ENCODE peak calls at places on chromosomes 3 and 15, in six cellular contexts. Y, E, U, L, S and P are unnamed samples.

GRCh38 chr3:53286727-53287412 is 31.0 kb upstream of the TKT start:
- DNase-seq in Y (no peak), E (no peak), U (no peak), L (no peak), S (no peak), P (no peak)

GRCh38 chr15:66097151-66098018 is 156.2 kb downstream of the MEGF11 start:
- DNase-seq in Y (no peak), E (no peak), U (no peak), L (no peak), S (no peak), P (no peak)

GRCh38 chr3:127750226-127751031 is 71.9 kb downstream of the MGLL start:
- DNase-seq in Y (no peak), E (no peak), U (no peak), L (no peak), S (no peak), P (peak)

GRCh38 chr15:72112111-72112510 is 5.8 kb downstream of the MYO9A start:
- DNase-seq in Y (no peak), E (no peak), U (no peak), L (no peak), S (no peak), P (no peak)

GRCh38 chr3:71726106-71726505 is 904 bp upstream of the EIF4E3 start:
- DNase-seq in Y (peak), E (no peak), U (no peak), L (no peak), S (peak), P (no peak)

GRCh38 chr3:21859124-21859781 is 108.2 kb upstream of the ZNF385D start:
- DNase-seq in Y (no peak), E (no peak), U (no peak), L (no peak), S (peak), P (no peak)

GRCh38 chr3:11774296-11774877 is 72.3 kb downstream of the TAMM41 start:
- DNase-seq in Y (no peak), E (peak), U (peak), L (no peak), S (no peak), P (no peak)

GRCh38 chr3:189272500-189273119 is 100.8 kb downstream of the TPRG1 start:
- DNase-seq in Y (no peak), E (peak), U (no peak), L (no peak), S (no peak), P (no peak)

GRCh38 chr3:77906102-77906709 is 866.3 kb downstream of the ROBO2 start:
- DNase-seq in Y (no peak), E (no peak), U (no peak), L (no peak), S (no peak), P (no peak)

GRCh38 chr15:90031231-90031791 is 30.2 kb downstream of the ZNF710 start:
- DNase-seq in Y (no peak), E (no peak), U (no peak), L (no peak), S (no peak), P (no peak)

GRCh38 chr3:112020653-112021052 is 13.9 kb upstream of the TMPRSS7 start:
- DNase-seq in Y (no peak), E (no peak), U (no peak), L (no peak), S (no peak), P (no peak)

GRCh38 chr3:16264174-16264707 is 502 bp downstream of the DPH3 start:
- DNase-seq in Y (no peak), E (no peak), U (no peak), L (no peak), S (no peak), P (no peak)

GRCh38 chr15:72222433-72222832 is 8.6 kb downstream of the PKM start:
- DNase-seq in Y (no peak), E (no peak), U (no peak), L (no peak), S (no peak), P (no peak)

GRCh38 chr15:60399246-60399915 is 1.6 kb upstream of the ANXA2 start:
- DNase-seq in Y (no peak), E (no peak), U (no peak), L (no peak), S (no peak), P (no peak)
- H3K4me3 ChIP-seq in Y (peak), E (no peak), U (peak), L (no peak), S (peak), P (no peak)

GRCh38 chr15:65066001-65066634 is 1.7 kb downstream of the RASL12 start:
- DNase-seq in Y (no peak), E (no peak), U (no peak), L (no peak), S (no peak), P (no peak)

GRCh38 chr15:65068436-65068835 is 645 bp upstream of the RASL12 start:
- DNase-seq in Y (no peak), E (no peak), U (no peak), L (no peak), S (no peak), P (no peak)

GRCh38 chr15:65067645-65068416 is at the start of gene RASL12:
- DNase-seq in Y (no peak), E (peak), U (no peak), L (peak), S (no peak), P (no peak)

GRCh38 chr15:65066635-65067333 is 1.0 kb downstream of the RASL12 start:
- DNase-seq in Y (no peak), E (no peak), U (no peak), L (peak), S (no peak), P (no peak)

DNA sequence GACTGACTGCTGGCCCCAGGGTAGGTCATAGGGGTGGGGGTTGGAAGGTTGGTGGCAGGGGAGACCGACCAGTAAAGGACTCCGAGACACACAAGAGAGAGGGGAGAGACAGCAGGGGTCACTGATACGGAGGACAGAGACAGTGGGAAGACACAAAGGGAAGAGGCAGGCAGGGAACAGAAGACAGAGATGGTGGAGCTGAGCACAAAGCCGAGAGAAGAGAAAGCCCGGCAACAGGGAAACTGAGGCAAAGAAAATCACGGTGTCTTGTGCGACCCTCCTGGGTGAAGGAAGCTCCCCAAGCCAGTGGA is 502 bp downstream of the RASL12 start:
- DNase-seq in Y (no peak), E (no peak), U (no peak), L (no peak), S (no peak), P (no peak)
- H3K4me3 ChIP-seq in Y (no peak), E (peak), U (no peak), L (peak), S (no peak), P (no peak)

GRCh38 chr3:100268156-100268555 is 7.4 kb downstream of the TBC1D23 start:
- DNase-seq in Y (no peak), E (no peak), U (no peak), L (no peak), S (no peak), P (no peak)

GRCh38 chr3:100268986-100269385 is 8.2 kb downstream of the TBC1D23 start:
- DNase-seq in Y (no peak), E (no peak), U (no peak), L (no peak), S (no peak), P (no peak)

GRCh38 chr3:100271522-100271921 is 10.7 kb downstream of the TBC1D23 start:
- DNase-seq in Y (no peak), E (no peak), U (no peak), L (no peak), S (no peak), P (no peak)

GRCh38 chr3:100270218-100270588 is 9.4 kb downstream of the TBC1D23 start:
- DNase-seq in Y (no peak), E (no peak), U (no peak), L (no peak), S (no peak), P (no peak)

GRCh38 chr3:100269410-100270217 is 8.8 kb downstream of the TBC1D23 start:
- DNase-seq in Y (no peak), E (no peak), U (peak), L (no peak), S (no peak), P (no peak)
- H3K4me3 ChIP-seq in Y (no peak), E (no peak), U (peak), L (no peak), S (no peak), P (no peak)

GRCh38 chr3:46564190-46565112 is 1.7 kb downstream of the LRRC2 start:
- DNase-seq in Y (no peak), E (no peak), U (no peak), L (no peak), S (no peak), P (no peak)

GRCh38 chr3:46561951-46562350 is 4.2 kb downstream of the LRRC2 start:
- DNase-seq in Y (no peak), E (no peak), U (no peak), L (no peak), S (no peak), P (no peak)

GRCh38 chr3:46565607-46566039 is 479 bp downstream of the LRRC2 start:
- DNase-seq in Y (no peak), E (peak), U (no peak), L (no peak), S (no peak), P (no peak)

GRCh38 chr3:46565113-46565490 is 1.0 kb downstream of the LRRC2 start:
- DNase-seq in Y (no peak), E (no peak), U (no peak), L (no peak), S (no peak), P (no peak)

DNA sequence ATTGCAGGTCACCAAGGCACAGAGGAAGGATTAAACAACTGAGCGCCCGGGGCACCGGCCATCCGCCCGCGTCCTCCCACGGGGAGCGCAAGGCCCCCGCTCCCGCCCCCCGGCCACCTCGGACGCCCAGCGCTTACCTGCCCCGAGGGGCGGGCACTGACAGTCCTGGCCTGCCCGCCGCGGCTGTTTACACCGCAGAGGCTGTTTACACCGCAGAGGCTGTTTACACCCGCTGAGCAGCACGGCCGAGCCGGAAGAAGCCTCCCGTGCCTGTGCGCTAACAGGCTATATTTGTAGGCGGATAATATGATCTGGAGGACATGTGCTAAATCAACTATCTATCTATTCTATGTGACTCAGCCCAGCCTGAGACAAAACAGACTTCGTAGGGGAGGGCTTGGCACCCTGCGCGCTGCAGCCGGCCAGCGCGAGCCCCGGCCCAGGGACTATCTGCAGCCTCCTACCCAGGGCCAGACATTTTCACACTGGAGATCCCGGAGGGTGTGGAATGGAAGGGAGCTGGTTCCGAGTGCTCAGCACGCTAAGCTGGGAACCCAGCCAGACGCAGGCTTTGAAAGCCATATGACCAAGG is at the start of gene LRRC2:
- DNase-seq in Y (no peak), E (peak), U (no peak), L (no peak), S (no peak), P (no peak)
- H3K4me3 ChIP-seq in Y (peak), E (peak), U (no peak), L (no peak), S (peak), P (no peak)

GRCh38 chr15:64110945-64111678 is 15.3 kb downstream of the SNX1 start:
- DNase-seq in Y (no peak), E (no peak), U (no peak), L (no peak), S (no peak), P (no peak)
- H3K4me3 ChIP-seq in Y (no peak), E (no peak), U (no peak), L (no peak), S (no peak), P (no peak)

GRCh38 chr3:129047553-129047839 is 13.1 kb upstream of the GP9 start:
- DNase-seq in Y (no peak), E (no peak), U (no peak), L (peak), S (no peak), P (no peak)

GRCh38 chr3:129040579-129041300 is 19.8 kb upstream of the GP9 start:
- DNase-seq in Y (no peak), E (no peak), U (no peak), L (peak), S (no peak), P (no peak)

GRCh38 chr3:129046037-129046731 is 14.4 kb upstream of the GP9 start:
- DNase-seq in Y (no peak), E (no peak), U (no peak), L (peak), S (no peak), P (no peak)

GRCh38 chr3:129046732-129047552 is 13.6 kb upstream of the GP9 start:
- DNase-seq in Y (no peak), E (no peak), U (no peak), L (peak), S (no peak), P (no peak)

DNA sequence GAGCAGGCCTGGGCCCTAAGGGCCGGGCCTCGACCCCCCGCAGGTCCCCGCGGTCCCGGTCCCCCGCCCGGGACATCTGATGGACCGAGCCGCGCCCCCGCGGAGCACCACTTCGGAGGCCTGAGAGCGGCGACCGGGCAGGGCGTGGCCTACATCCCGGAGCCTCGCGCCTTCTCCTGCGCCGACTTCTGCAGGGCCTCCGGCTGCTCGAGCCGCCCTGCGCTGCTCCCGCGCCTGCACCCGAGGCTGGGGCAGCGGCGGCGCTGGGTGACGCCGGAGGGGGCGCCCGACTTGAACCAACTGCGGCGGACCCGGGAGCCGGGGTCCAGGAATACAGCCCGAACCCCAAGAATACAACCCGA is 14.9 kb upstream of the GP9 start:
- DNase-seq in Y (peak), E (no peak), U (no peak), L (peak), S (no peak), P (no peak)
- H3K4me3 ChIP-seq in Y (peak), E (no peak), U (no peak), L (peak), S (peak), P (no peak)